ENCODE peak calls at places on chromosomes 2 and 18, in six cellular contexts. V is HepG2, I is K562, N is GM12878, O is H1, U is GM12891. P is an unnamed sample.

GRCh38 chr2:24809316-24810007 is 16.2 kb downstream of the CENPO start:
- DNase-seq in V (peak), I (no peak), N (no peak), O (no peak), U (no peak), P (no peak)

GRCh38 chr2:216807861-216808272 is 52.0 kb downstream of the TNP1 start:
- DNase-seq in V (no peak), I (no peak), N (no peak), O (no peak), U (no peak), P (no peak)

GRCh38 chr2:866009-866680 is 84.5 kb upstream of the SNTG2 start:
- DNase-seq in V (no peak), I (peak), N (no peak), O (no peak), U (no peak), P (no peak)

GRCh38 chr2:101616411-101616810 is 81.1 kb upstream of the MAP4K4 start:
- DNase-seq in V (no peak), I (no peak), N (no peak), O (no peak), U (no peak), P (no peak)

GRCh38 chr2:120822908-120823307 is 87.2 kb downstream of the GLI2 start:
- DNase-seq in V (no peak), I (no peak), N (no peak), O (no peak), U (no peak), P (no peak)

GRCh38 chr2:652881-653480 is 24.2 kb downstream of the TMEM18 start:
- DNase-seq in V (no peak), I (no peak), N (no peak), O (no peak), U (no peak), P (no peak)

GRCh38 chr2:20737505-20737904 is 70.6 kb downstream of the GDF7 start:
- DNase-seq in V (no peak), I (no peak), N (peak), O (no peak), U (peak), P (no peak)

GRCh38 chr2:59804662-59805258 is 748.7 kb downstream of the BCL11A start:
- DNase-seq in V (no peak), I (no peak), N (no peak), O (no peak), U (no peak), P (no peak)

GRCh38 chr2:38830546-38831159 is 45.1 kb downstream of the DHX57 start:
- DNase-seq in V (no peak), I (no peak), N (no peak), O (no peak), U (no peak), P (no peak)

GRCh38 chr2:240724431-240724830 is 32.8 kb downstream of the AQP12A start:
- DNase-seq in V (no peak), I (no peak), N (no peak), O (no peak), U (no peak), P (no peak)

GRCh38 chr2:240997856-240998705 is at the start of gene SNED1:
- DNase-seq in V (peak), I (peak), N (no peak), O (no peak), U (peak), P (no peak)

GRCh38 chr2:31241625-31242270 is 7.8 kb downstream of the EHD3 start:
- DNase-seq in V (no peak), I (no peak), N (no peak), O (no peak), U (no peak), P (no peak)

GRCh38 chr2:134347756-134348155 is 93.9 kb downstream of the MGAT5 start:
- DNase-seq in V (no peak), I (no peak), N (no peak), O (no peak), U (no peak), P (no peak)

GRCh38 chr2:108376774-108377173 is 980 bp upstream of the SULT1C4 start:
- DNase-seq in V (no peak), I (no peak), N (no peak), O (no peak), U (no peak), P (no peak)

GRCh38 chr18:37671119-37671518 is 105.5 kb upstream of the CELF4 start:
- DNase-seq in V (no peak), I (no peak), N (no peak), O (no peak), U (no peak), P (no peak)

GRCh38 chr2:145752091-145752806 is 1232.3 kb upstream of the ZEB2 start:
- DNase-seq in V (peak), I (peak), N (no peak), O (no peak), U (no peak), P (no peak)

GRCh38 chr18:77316641-77317040 is 67.0 kb downstream of the GALR1 start:
- DNase-seq in V (no peak), I (no peak), N (no peak), O (no peak), U (no peak), P (no peak)

GRCh38 chr18:70417847-70418246 is 129.0 kb downstream of the SOCS6 start:
- DNase-seq in V (no peak), I (no peak), N (no peak), O (no peak), U (no peak), P (no peak)

GRCh38 chr2:50476174-50476573 is 555.8 kb downstream of the NRXN1 start:
- DNase-seq in V (no peak), I (no peak), N (no peak), O (no peak), U (no peak), P (no peak)

DNA sequence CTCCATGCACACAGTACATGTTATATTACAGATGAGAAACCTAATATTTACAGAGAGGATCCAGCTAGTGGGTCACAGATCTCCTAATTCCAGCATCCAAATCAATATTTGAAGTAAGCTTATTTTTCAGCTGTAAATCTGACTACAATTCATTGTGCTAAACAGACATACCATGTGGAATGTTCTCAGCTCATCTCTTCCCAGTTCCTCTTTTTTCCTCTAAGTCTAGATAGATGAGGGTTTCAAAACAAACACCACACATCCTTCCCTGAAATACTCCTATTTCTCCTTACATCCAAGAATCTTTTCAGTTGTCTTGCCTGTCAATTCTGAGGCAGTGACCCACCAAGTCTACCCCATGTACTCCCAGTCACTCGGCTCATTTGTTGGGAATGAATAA is 200.7 kb upstream of the PIK3C3 start:
- DNase-seq in V (no peak), I (no peak), N (no peak), O (no peak), U (no peak), P (no peak)
- TF ChIP-seq POLR2AphosphoS5 in V (no peak), I (no peak), N (no peak), O (no peak), U (no peak), P (no peak)

GRCh38 chr2:236169151-236169721 is 1.1 kb upstream of the GBX2 start:
- DNase-seq in V (no peak), I (no peak), N (no peak), O (no peak), U (no peak), P (no peak)
- TF ChIP-seq TAF1 in V (no peak), I (no peak), N (no peak), O (no peak), U (no peak), P (no peak)

DNA sequence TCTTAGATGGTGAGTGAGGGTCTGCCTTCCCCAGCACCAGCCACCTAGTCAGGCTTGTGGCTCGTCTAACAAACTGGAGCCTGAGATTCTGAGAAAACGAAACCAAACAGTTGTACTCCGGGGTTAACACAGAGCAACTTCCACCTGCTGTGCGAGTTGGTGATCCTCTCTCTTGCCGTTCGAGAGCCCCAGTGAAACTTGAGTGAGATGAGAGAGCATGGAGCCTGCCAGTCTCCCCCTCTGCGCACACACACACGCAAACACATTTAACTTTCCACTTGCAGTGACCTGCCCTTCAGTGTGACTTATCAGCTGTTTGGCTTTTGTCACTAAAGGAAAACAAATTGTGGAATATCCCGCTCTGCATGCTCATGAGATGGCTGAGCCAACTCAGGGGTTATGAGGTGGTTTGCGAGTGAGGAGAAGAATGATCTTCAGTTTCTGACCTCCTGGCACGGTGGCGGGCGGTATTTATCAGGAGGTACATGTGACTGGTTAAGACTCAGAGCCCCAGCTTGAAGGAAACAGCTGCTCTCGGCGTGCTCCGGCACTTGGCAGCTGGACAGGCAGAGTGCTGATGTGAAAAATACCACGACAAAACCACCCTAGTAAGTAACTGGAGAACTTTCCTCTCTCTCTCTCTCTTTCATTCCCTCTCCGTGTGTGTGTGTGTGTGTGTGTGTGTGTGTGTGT is at the start of gene RASGRP3:
- DNase-seq in V (peak), I (peak), N (no peak), O (peak), U (no peak), P (peak)
- TF ChIP-seq POLR2A in V (no peak), I (no peak), N (peak), O (no peak), U (peak), P (peak)

GRCh38 chr2:70203086-70203485 is 12.3 kb upstream of the C2orf42 start:
- DNase-seq in V (no peak), I (no peak), N (no peak), O (no peak), U (no peak), P (no peak)

GRCh38 chr2:70199320-70199864 is 8.6 kb upstream of the C2orf42 start:
- DNase-seq in V (peak), I (no peak), N (no peak), O (no peak), U (no peak), P (no peak)

GRCh38 chr2:70202236-70202806 is 11.5 kb upstream of the C2orf42 start:
- DNase-seq in V (no peak), I (no peak), N (no peak), O (no peak), U (no peak), P (no peak)

GRCh38 chr2:70201225-70201768 is 10.5 kb upstream of the C2orf42 start:
- DNase-seq in V (no peak), I (no peak), N (no peak), O (no peak), U (no peak), P (no peak)

DNA sequence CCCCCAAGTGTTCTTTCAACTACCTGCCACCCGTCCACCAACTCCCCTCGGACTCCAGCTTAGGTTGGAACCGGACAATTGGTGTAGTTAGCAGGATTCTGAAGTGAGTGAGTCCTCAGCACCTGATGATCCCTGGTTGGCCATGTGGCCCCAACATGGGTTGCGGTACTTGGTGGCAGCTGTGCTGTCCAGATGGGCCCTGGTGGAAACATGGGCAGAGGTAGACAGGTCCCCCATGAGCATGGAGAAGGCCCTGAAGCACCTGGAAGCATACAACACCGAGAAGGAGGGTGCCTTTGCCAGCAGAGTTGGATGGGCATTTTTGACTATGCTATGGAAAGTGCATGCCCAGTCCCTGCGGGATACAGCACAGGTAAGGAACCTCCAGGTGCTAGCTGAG is 11.0 kb upstream of the C2orf42 start:
- DNase-seq in V (no peak), I (no peak), N (no peak), O (no peak), U (no peak), P (no peak)
- TF ChIP-seq POLR2AphosphoS5 in V (no peak), I (no peak), N (no peak), O (no peak), U (no peak), P (no peak)

DNA sequence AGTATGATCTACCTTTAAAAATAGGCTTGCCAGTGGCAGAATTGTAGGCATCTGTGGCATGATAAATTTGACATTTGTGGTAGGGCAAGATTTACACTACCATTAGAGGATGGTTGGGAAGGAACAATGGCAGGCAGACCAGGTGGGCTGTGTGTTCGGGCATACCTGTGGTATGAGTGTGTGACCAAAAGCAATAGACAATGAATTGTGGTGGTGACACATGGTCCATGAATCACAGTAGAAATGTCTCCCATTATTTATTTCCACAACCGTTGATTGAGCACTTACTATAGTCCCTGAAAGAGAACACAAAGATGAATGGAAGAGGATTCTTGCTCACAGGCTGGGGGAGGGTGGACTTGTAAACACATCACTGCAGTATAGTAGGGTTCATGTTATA is 29.9 kb upstream of the RUFY4 start:
- DNase-seq in V (no peak), I (no peak), N (no peak), O (no peak), U (no peak), P (no peak)
- TF ChIP-seq TAF1 in V (no peak), I (no peak), N (no peak), O (no peak), U (no peak), P (no peak)

P was measured in GM12892.